ENCODE peak calls at places on chromosomes 16 and 17, in four cellular contexts. G is tibial artery, V is brain microvascular endothelial cell, X is transverse colon. C is an unnamed sample.
A peak's percentile ranks its signal among the peaks of the same experiment; 100 is the strongest.

GRCh38 chr16:69320731-69321073 is 9.6 kb downstream of the VPS4A start:
- DNase-seq in V (no peak), G (no peak), X (no peak), C (no peak)

GRCh38 chr16:79627092-79627491 is 26.6 kb upstream of the MAF start:
- DNase-seq in V (no peak), X (no peak), G (no peak), C (no peak)

GRCh38 chr16:12902511-12903324 is 1.3 kb downstream of the SHISA9 start:
- DNase-seq in V (no peak), X (no peak), G (no peak), C (no peak)

GRCh38 chr16:53922805-53923645 is 219.1 kb downstream of the FTO start:
- DNase-seq in X (no peak), V (no peak), G (no peak), C (no peak)

GRCh38 chr17:49456172-49456965 is 38.7 kb upstream of the NGFR start:
- DNase-seq in G (no peak), X (no peak), V (peak; percentile 21), C (peak; percentile 52)

GRCh38 chr16:72637306-72637705 is 410.6 kb downstream of the ZFHX3 start:
- DNase-seq in X (no peak), V (peak; percentile 64), G (no peak), C (no peak)

GRCh38 chr17:65066858-65067257 is 10.3 kb upstream of the GNA13 start:
- DNase-seq in G (no peak), X (no peak), V (no peak), C (no peak)

GRCh38 chr16:7997966-7998365 is 592.3 kb downstream of the TMEM114 start:
- DNase-seq in G (no peak), V (no peak), X (no peak), C (no peak)

GRCh38 chr17:10879110-10879509 is 41.2 kb upstream of the PIRT start:
- DNase-seq in X (peak; percentile 59), V (no peak), G (no peak), C (peak; percentile 50)

GRCh38 chr17:31310260-31310659 is 3.6 kb downstream of the EVI2B start:
- DNase-seq in V (no peak), G (no peak), X (no peak), C (no peak)

GRCh38 chr16:894841-895240 is 75.9 kb downstream of the LMF1 start:
- DNase-seq in X (no peak), V (no peak), G (no peak), C (no peak)

GRCh38 chr17:6969323-6969726 is 26.5 kb upstream of the ALOX12 start:
- DNase-seq in G (no peak), V (no peak), X (no peak), C (no peak)

GRCh38 chr17:50100480-50100883 is 5.3 kb downstream of the PDK2 start:
- DNase-seq in V (no peak), X (peak; percentile 70), G (no peak), C (no peak)

GRCh38 chr17:72510454-72511016 is 389.7 kb downstream of the SOX9 start:
- DNase-seq in X (no peak), G (no peak), V (no peak), C (no peak)

GRCh38 chr17:78995022-78995760 is 14.4 kb downstream of the CANT1 start:
- DNase-seq in G (peak; percentile 62), V (no peak), X (no peak), C (peak; percentile 14)

GRCh38 chr17:49378311-49378710 is 16.3 kb upstream of the ZNF652 start:
- DNase-seq in X (no peak), G (no peak), V (no peak), C (no peak)

GRCh38 chr17:66720027-66720426 is 114.9 kb upstream of the CACNG5 start:
- DNase-seq in X (no peak), V (no peak), G (no peak), C (no peak)

GRCh38 chr17:38734235-38734633 is 4.1 kb downstream of the CISD3 start:
- DNase-seq in X (no peak), V (no peak), G (no peak), C (no peak)

GRCh38 chr16:4109250-4109736 is 6.9 kb downstream of the ADCY9 start:
- DNase-seq in X (no peak), G (no peak), V (no peak), C (no peak)

GRCh38 chr17:10019941-10020403 is 114.9 kb upstream of the RCVRN start:
- DNase-seq in V (no peak), X (no peak), G (peak; percentile 38), C (no peak)

GRCh38 chr17:58120195-58120822 is 27.9 kb upstream of the OR4D1 start:
- DNase-seq in G (no peak), X (peak; percentile 16), V (peak; percentile 41), C (peak; percentile 77)

GRCh38 chr16:85554791-85555548 is 58.2 kb upstream of the GSE1 start:
- DNase-seq in G (peak; percentile 92), V (peak; percentile 55), X (peak; percentile 66), C (peak; percentile 69)

GRCh38 chr17:11305524-11305923 is 64.5 kb downstream of the SHISA6 start:
- DNase-seq in V (no peak), G (no peak), X (no peak), C (no peak)

GRCh38 chr17:1936766-1937165 is 88.4 kb downstream of the RTN4RL1 start:
- DNase-seq in V (no peak), G (no peak), X (no peak), C (no peak)

GRCh38 chr16:20650400-20651159 is 46.9 kb downstream of the ACSM1 start:
- DNase-seq in X (no peak), V (no peak), G (no peak), C (no peak)

GRCh38 chr17:11389583-11389982 is 148.6 kb downstream of the SHISA6 start:
- DNase-seq in V (no peak), X (no peak), G (no peak), C (no peak)

GRCh38 chr17:39393732-39394131 is 7.7 kb downstream of the FBXL20 start:
- DNase-seq in X (no peak), G (no peak), V (no peak), C (peak; percentile 2)

GRCh38 chr17:65677932-65678331 is 116.5 kb upstream of the AXIN2 start:
- DNase-seq in V (peak; percentile 40), X (no peak), G (no peak), C (no peak)

GRCh38 chr17:82640046-82640445 is 8.2 kb downstream of the WDR45B start:
- DNase-seq in X (no peak), V (no peak), G (no peak), C (no peak)
- TF ChIP-seq CTCF in X (no peak), V (no peak), G (no peak), C (no peak)

DNA sequence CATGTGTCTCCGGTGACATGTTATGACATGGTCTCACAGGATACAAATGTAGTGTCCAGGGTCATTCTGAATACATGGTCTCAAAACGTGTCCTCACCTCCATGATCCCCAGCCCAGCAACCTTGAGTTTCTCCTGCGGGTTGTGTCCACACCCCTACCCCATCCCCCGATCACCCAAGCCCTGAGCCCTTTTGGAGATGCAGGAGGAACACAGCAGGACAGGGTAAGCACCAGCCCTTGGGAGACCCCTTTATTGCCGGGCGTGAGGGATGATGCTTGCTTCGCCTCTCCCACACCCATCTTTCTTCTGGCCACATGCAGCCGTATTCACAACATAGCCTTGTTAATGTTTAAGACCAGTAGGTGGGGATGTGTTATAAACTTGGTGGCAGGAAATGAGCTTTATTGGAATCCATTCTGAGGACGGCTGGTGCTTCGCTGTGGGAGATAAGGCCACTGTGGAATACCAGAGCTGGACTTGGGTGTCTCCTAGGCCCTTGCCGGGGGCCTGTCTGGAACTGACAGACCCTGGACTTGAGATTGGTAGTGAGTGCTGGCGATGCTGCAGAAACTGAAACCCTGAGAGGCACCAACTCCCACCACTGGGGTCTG is 5.5 kb downstream of the TMEM132E start:
- DNase-seq in G (no peak), V (no peak), X (no peak), C (peak; percentile 51)
- TF ChIP-seq CTCF in G (no peak), V (peak; percentile 24), X (no peak), C (peak; percentile 15)

GRCh38 chr16:27639588-27640276 is 89.8 kb downstream of the KATNIP start:
- DNase-seq in V (peak; percentile 41), G (no peak), X (no peak), C (peak; percentile 56)
- TF ChIP-seq CTCF in V (peak; percentile 91), G (peak; percentile 37), X (peak; percentile 48), C (peak; percentile 36)

DNA sequence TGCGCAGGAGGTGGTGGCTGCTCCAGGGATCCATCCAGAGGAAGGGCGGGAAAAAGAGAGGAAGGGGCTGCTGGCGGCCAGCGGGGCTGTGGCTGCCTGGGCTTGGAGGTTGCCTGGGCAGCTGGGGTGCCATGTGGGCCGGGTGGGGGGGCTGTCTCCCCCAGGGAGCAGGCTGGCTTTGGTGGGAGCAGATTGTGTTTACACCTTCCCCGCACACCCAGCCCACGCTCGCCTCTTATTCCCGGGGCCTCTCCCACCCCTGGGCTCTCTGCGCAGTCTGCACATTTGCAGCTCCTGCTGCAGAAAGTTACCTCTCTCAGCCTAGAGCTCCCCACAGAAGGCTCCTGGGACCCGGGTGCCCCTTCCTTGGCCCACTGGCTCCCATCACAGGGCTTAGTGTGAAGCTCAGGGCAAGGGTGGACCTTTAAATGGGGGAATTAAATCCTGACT is 5.1 kb downstream of the PRCD start:
- DNase-seq in X (no peak), V (no peak), G (peak; percentile 61), C (no peak)
- TF ChIP-seq CTCF in X (no peak), V (no peak), G (no peak), C (no peak)

GRCh38 chr17:17141860-17142552 is 64.1 kb downstream of the PLD6 start:
- DNase-seq in X (no peak), V (peak; percentile 43), G (no peak), C (peak; percentile 70)

GRCh38 chr17:17139972-17140589 is 66.1 kb downstream of the PLD6 start:
- DNase-seq in V (no peak), X (no peak), G (no peak), C (no peak)

GRCh38 chr17:17141279-17141678 is 64.9 kb downstream of the PLD6 start:
- DNase-seq in G (no peak), X (no peak), V (no peak), C (peak; percentile 78)

GRCh38 chr17:17142556-17142955 is 63.6 kb downstream of the PLD6 start:
- DNase-seq in V (no peak), X (no peak), G (no peak), C (no peak)

GRCh38 chr17:17140590-17140980 is 65.5 kb downstream of the PLD6 start:
- DNase-seq in V (peak; percentile 78), X (no peak), G (no peak), C (no peak)
- TF ChIP-seq CTCF in V (peak; percentile 58), X (no peak), G (peak; percentile 28), C (no peak)